ENCODE peak calls at places on chromosomes 1 and 21, in nine cellular contexts. P is T-helper 1 cell; W is Daoy; Q is cardiac muscle cell; N is neural crest cell; S is stimulated activated CD4-positive, alpha-beta T cell treated with anti-CD3 and anti-CD28 coated beads, Interleukin-4, amount 100 ng/mL, for 24 hours; V is EL; Y is effector memory CD8-positive, alpha-beta T cell; R is HT-29. O is an unnamed sample.

GRCh38 chr1:209674957-209675566 is at the start of gene G0S2:
- DNase-seq in R (peak), N (peak), Y (no peak), W (peak), P (no peak), Q (peak), S (peak), V (peak), O (no peak)

GRCh38 chr1:211604548-211604947 is 25.6 kb upstream of the SLC30A1 start:
- DNase-seq in N (no peak), R (no peak), W (no peak), S (no peak), P (no peak), Y (no peak), V (no peak), Q (no peak), O (no peak)

GRCh38 chr1:172514108-172514507 is 18.8 kb upstream of the SUCO start:
- DNase-seq in S (no peak), Q (no peak), N (no peak), Y (no peak), V (no peak), W (no peak), P (no peak), R (no peak), O (no peak)

GRCh38 chr21:27268290-27268689 is 301.4 kb upstream of the ADAMTS5 start:
- DNase-seq in P (no peak), Q (no peak), S (no peak), R (no peak), Y (no peak), N (no peak), W (peak), V (peak), O (no peak)

GRCh38 chr1:200038645-200038986 is 11.1 kb downstream of the NR5A2 start:
- DNase-seq in R (no peak), P (no peak), Q (peak), N (no peak), Y (no peak), S (no peak), W (no peak), V (no peak), O (no peak)

GRCh38 chr1:17723684-17724083 is 31.4 kb upstream of the ACTL8 start:
- DNase-seq in Y (no peak), R (no peak), N (no peak), W (no peak), S (no peak), P (no peak), V (no peak), Q (no peak), O (no peak)

GRCh38 chr1:209150114-209150513 is 433.4 kb upstream of the CAMK1G start:
- DNase-seq in Q (peak), S (no peak), N (peak), P (no peak), Y (no peak), V (peak), R (peak), W (peak), O (no peak)

GRCh38 chr1:19884312-19884711 is 2.1 kb downstream of the OTUD3 start:
- DNase-seq in S (no peak), P (no peak), W (no peak), Q (no peak), Y (no peak), V (no peak), R (no peak), N (no peak), O (no peak)

GRCh38 chr1:18950415-18951026 is 6.0 kb downstream of the IFFO2 start:
- DNase-seq in Y (no peak), R (no peak), V (peak), P (peak), W (peak), N (no peak), S (no peak), Q (no peak), O (peak)

GRCh38 chr1:204323887-204324286 is 35.8 kb downstream of the PLEKHA6 start:
- DNase-seq in S (peak), Q (peak), Y (no peak), W (peak), V (peak), R (no peak), N (no peak), P (no peak), O (no peak)

GRCh38 chr1:190320952-190321351 is 156.7 kb downstream of the BRINP3 start:
- DNase-seq in N (no peak), V (no peak), Y (no peak), S (no peak), Q (peak), W (peak), P (no peak), R (peak), O (no peak)

GRCh38 chr1:110476028-110476765 is 25.2 kb downstream of the PROK1 start:
- DNase-seq in V (no peak), S (no peak), Y (no peak), R (no peak), N (no peak), P (no peak), Q (no peak), W (no peak), O (no peak)

GRCh38 chr21:29384608-29385359 is 86.1 kb downstream of the BACH1 start:
- DNase-seq in S (no peak), W (no peak), N (no peak), R (no peak), Q (no peak), P (no peak), V (no peak), Y (no peak), O (no peak)

GRCh38 chr1:221543529-221544120 is 198.3 kb downstream of the DUSP10 start:
- DNase-seq in S (no peak), Y (no peak), P (no peak), V (peak), R (no peak), Q (no peak), N (no peak), W (peak), O (no peak)

GRCh38 chr1:214850432-214851010 is 232.0 kb upstream of the KCNK2 start:
- DNase-seq in P (no peak), S (no peak), V (no peak), W (no peak), Q (no peak), N (no peak), Y (no peak), R (no peak), O (no peak)

GRCh38 chr1:89995595-89996397 is 886 bp downstream of the ZNF326 start:
- DNase-seq in W (no peak), S (no peak), Q (no peak), P (no peak), N (no peak), R (peak), V (no peak), Y (no peak), O (no peak)

GRCh38 chr1:35097224-35097623 is 18.0 kb downstream of the ZMYM1 start:
- DNase-seq in N (no peak), Y (no peak), Q (no peak), V (peak), S (no peak), W (no peak), P (no peak), R (no peak), O (no peak)

GRCh38 chr1:184945034-184945433 is 29.3 kb downstream of the NIBAN1 start:
- DNase-seq in P (no peak), R (no peak), V (no peak), Q (no peak), Y (no peak), N (no peak), S (no peak), W (no peak), O (no peak)

GRCh38 chr1:112508242-112509004 is at the start of gene WNT2B:
- DNase-seq in Q (peak), R (peak), N (peak), P (peak), W (peak), Y (peak), V (no peak), S (peak), O (peak)

GRCh38 chr1:243461700-243462099 is 205.9 kb downstream of the SDCCAG8 start:
- DNase-seq in Y (no peak), Q (no peak), V (no peak), P (no peak), N (no peak), W (no peak), S (no peak), R (no peak), O (no peak)

GRCh38 chr1:234612352-234613127 is 2.6 kb upstream of the IRF2BP2 start:
- DNase-seq in Y (peak), S (peak), V (peak), Q (peak), N (peak), R (peak), P (peak), W (peak), O (peak)

GRCh38 chr1:196723325-196724185 is 51.1 kb upstream of the CFHR3 start:
- DNase-seq in V (peak), S (peak), Y (peak), N (peak), Q (peak), P (peak), W (peak), R (peak), O (no peak)

GRCh38 chr1:38418195-38419030 is 371.8 kb upstream of the POU3F1 start:
- DNase-seq in W (peak), Q (no peak), Y (no peak), S (no peak), V (no peak), P (no peak), N (no peak), R (no peak), O (no peak)

O was measured in effector memory CD4-positive, alpha-beta T cell.